ENCODE peak calls at places on chromosomes 16 and 17, in nine cellular contexts. B is AG09309, A is psoas muscle, T is bronchial epithelial cell, V is mesendoderm, P is SJCRH30, C is skeletal muscle cell, J is cardiac muscle cell, R is HL-60. S is an unnamed sample.

GRCh38 chr17:41678411-41678906 is 10.2 kb upstream of the EIF1 start:
- DNase-seq in B (no peak), A (peak; percentile 18), T (peak; percentile 60), V (no peak), P (no peak), C (no peak), J (no peak), R (no peak), S (no peak)

GRCh38 chr16:1019234-1019933 is 37.8 kb downstream of the SOX8 start:
- DNase-seq in B (peak; percentile 37), A (no peak), T (no peak), V (no peak), P (peak; percentile 91), C (no peak), J (no peak), R (no peak), S (peak; percentile 63)

GRCh38 chr16:58027341-58028167 is 2.0 kb downstream of the MMP15 start:
- DNase-seq in B (no peak), A (peak; percentile 70), T (peak; percentile 32), V (peak; percentile 90), P (peak; percentile 48), C (no peak), J (peak; percentile 84), R (no peak), S (no peak)

GRCh38 chr16:53804467-53804866 is 100.5 kb downstream of the FTO start:
- DNase-seq in B (no peak), A (no peak), T (no peak), V (no peak), P (no peak), C (no peak), J (no peak), R (no peak), S (no peak)

GRCh38 chr16:3681206-3681605 is 26.7 kb downstream of the DNASE1 start:
- DNase-seq in B (no peak), A (peak; percentile 77), T (no peak), V (no peak), P (no peak), C (no peak), J (no peak), R (no peak), S (no peak)

GRCh38 chr16:6836771-6837170 is 495.9 kb upstream of the RBFOX1 start:
- DNase-seq in B (no peak), A (no peak), T (no peak), V (no peak), P (no peak), C (no peak), J (no peak), R (no peak), S (no peak)

GRCh38 chr17:29140051-29140582 is 40.1 kb downstream of the MYO18A start:
- DNase-seq in B (no peak), A (peak; percentile 96), T (peak; percentile 50), V (peak; percentile 78), P (peak; percentile 90), C (no peak), J (peak; percentile 92), R (peak; percentile 95), S (no peak)

GRCh38 chr16:19168173-19169080 is at the start of gene SYT17:
- DNase-seq in B (no peak), A (peak; percentile 48), T (no peak), V (peak; percentile 55), P (peak; percentile 37), C (no peak), J (peak; percentile 35), R (no peak), S (no peak)

GRCh38 chr17:27579304-27579703 is 51.7 kb upstream of the LGALS9 start:
- DNase-seq in B (no peak), A (no peak), T (no peak), V (no peak), P (no peak), C (no peak), J (no peak), R (no peak), S (no peak)

GRCh38 chr17:46026815-46027125 is 27.7 kb downstream of the STH start:
- DNase-seq in B (no peak), A (no peak), T (no peak), V (no peak), P (no peak), C (no peak), J (no peak), R (no peak), S (no peak)

GRCh38 chr16:27689711-27690110 is 139.8 kb downstream of the KATNIP start:
- DNase-seq in B (no peak), A (no peak), T (peak; percentile 23), V (no peak), P (no peak), C (peak; percentile 17), J (no peak), R (no peak), S (no peak)
- H3K4me3 ChIP-seq in B (no peak overlapping the region), A (no peak overlapping the region), T (no peak overlapping the region), V (no peak overlapping the region), P (no peak overlapping the region), C (no peak overlapping the region), J (no peak overlapping the region), R (no peak overlapping the region), S (no peak overlapping the region)

GRCh38 chr17:61368049-61368831 is 31.4 kb upstream of the TBX2 start:
- DNase-seq in B (no peak), A (no peak), T (no peak), V (no peak), P (no peak), C (no peak), J (no peak), R (no peak), S (no peak)

GRCh38 chr17:61366076-61366714 is 33.4 kb upstream of the TBX2 start:
- DNase-seq in B (no peak), A (no peak), T (no peak), V (no peak), P (no peak), C (no peak), J (peak; percentile 79), R (no peak), S (no peak)

GRCh38 chr17:61364463-61364846 is 35.2 kb upstream of the TBX2 start:
- DNase-seq in B (no peak), A (no peak), T (no peak), V (no peak), P (no peak), C (no peak), J (no peak), R (no peak), S (no peak)

GRCh38 chr17:61368832-61369468 is 30.7 kb upstream of the TBX2 start:
- DNase-seq in B (no peak), A (no peak), T (no peak), V (no peak), P (no peak), C (no peak), J (no peak), R (no peak), S (no peak)

GRCh38 chr17:61366715-61367413 is 32.8 kb upstream of the TBX2 start:
- DNase-seq in B (no peak), A (no peak), T (no peak), V (peak; percentile 40), P (peak; percentile 34), C (no peak), J (peak; percentile 96), R (no peak), S (no peak)
- H3K4me3 ChIP-seq in B (no peak overlapping the region), A (no peak overlapping the region), T (no peak overlapping the region), V (no peak overlapping the region), P (peak overlapping the region; percentile 9), C (no peak overlapping the region), J (no peak overlapping the region), R (no peak overlapping the region), S (no peak overlapping the region)

GRCh38 chr17:79950711-79951110 is 85.0 kb downstream of the TBC1D16 start:
- DNase-seq in B (no peak), A (peak; percentile 26), T (no peak), V (peak; percentile 70), P (no peak), C (no peak), J (no peak), R (no peak), S (peak; percentile 35)
- H3K4me3 ChIP-seq in B (no peak overlapping the region), A (no peak overlapping the region), T (no peak overlapping the region), V (no peak overlapping the region), P (no peak overlapping the region), C (no peak overlapping the region), J (no peak overlapping the region), R (no peak overlapping the region), S (no peak overlapping the region)

GRCh38 chr16:70493863-70494770 is 29.2 kb downstream of the COG4 start:
- DNase-seq in B (no peak), A (no peak), T (no peak), V (no peak), P (no peak), C (no peak), J (peak; percentile 68), R (no peak), S (no peak)

GRCh38 chr16:70495425-70496182 is 27.8 kb downstream of the COG4 start:
- DNase-seq in B (no peak), A (no peak), T (no peak), V (no peak), P (no peak), C (no peak), J (no peak), R (no peak), S (no peak)

GRCh38 chr16:70494777-70495176 is 28.6 kb downstream of the COG4 start:
- DNase-seq in B (no peak), A (no peak), T (no peak), V (no peak), P (no peak), C (no peak), J (no peak), R (no peak), S (no peak)

DNA sequence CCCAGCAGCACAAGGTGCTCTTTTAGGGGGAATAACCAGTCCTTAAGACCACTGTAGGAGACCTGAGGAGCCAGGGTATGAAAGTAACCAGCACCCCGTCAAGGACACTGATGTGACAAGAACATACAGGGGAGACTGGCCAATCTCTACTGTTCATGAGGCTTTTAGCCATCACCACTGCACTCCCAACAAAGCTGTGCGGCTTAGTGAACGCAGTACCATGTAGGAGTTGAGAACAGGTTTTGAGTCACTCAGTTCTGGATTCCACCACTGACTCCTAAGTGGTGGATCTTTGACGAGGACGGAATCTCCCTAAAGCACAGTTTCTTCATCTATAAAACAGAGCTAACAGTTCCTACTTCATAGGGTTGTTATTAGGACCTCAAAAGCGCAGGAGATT is 26.8 kb downstream of the COG4 start:
- DNase-seq in B (no peak), A (no peak), T (no peak), V (no peak), P (no peak), C (no peak), J (no peak), R (no peak), S (no peak)
- H3K4me3 ChIP-seq in B (no peak overlapping the region), A (no peak overlapping the region), T (no peak overlapping the region), V (no peak overlapping the region), P (no peak overlapping the region), C (no peak overlapping the region), J (no peak overlapping the region), R (no peak overlapping the region), S (no peak overlapping the region)

DNA sequence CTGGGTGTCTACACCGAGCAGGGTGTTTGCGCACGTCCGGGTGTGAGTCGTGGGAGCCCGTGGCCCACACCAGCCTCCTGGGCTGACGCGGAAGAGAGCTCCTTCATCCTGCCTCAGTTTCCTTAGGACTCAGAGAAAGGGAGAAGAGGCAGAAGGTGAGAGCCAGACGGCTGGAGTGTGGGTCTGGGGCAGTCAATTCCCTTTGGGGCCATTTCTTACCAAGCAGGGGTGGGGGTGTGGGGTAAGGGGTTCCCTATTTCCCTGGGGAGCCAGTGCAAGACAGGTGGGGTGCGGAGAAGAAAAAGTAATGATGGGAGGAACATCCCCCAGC is 831 bp downstream of the CA7 start:
- DNase-seq in B (no peak), A (no peak), T (no peak), V (no peak), P (no peak), C (no peak), J (no peak), R (no peak), S (no peak)
- H3K4me3 ChIP-seq in B (peak overlapping the region; percentile 38), A (peak overlapping the region; percentile 67), T (no peak overlapping the region), V (no peak overlapping the region), P (no peak overlapping the region), C (peak overlapping the region; percentile 37), J (peak overlapping the region; percentile 38), R (peak overlapping the region; percentile 22), S (no peak overlapping the region)

S was measured in SJSA1.